ENCODE peak calls at places on chromosomes 4 and X, in four cellular contexts. M is brain microvascular endothelial cell, Z is fibroblast of lung, P is psoas muscle. D is an unnamed sample.

GRCh38 chr4:78059524-78059889 is 2.4 kb downstream of the FRAS1 start:
- DNase-seq in P (peak), M (peak), Z (peak), D (peak)

GRCh38 chrX:129981752-129982299 is 609 bp upstream of the BCORL1 start:
- DNase-seq in Z (no peak), P (no peak), M (no peak), D (no peak)

GRCh38 chrX:150451953-150452352 is 88.8 kb downstream of the MAMLD1 start:
- DNase-seq in P (no peak), M (no peak), Z (no peak), D (no peak)

GRCh38 chr4:54708339-54709279 is 50.9 kb downstream of the KIT start:
- DNase-seq in P (no peak), Z (no peak), M (no peak), D (no peak)

GRCh38 chrX:15496809-15497208 is 3.7 kb upstream of the PIR start:
- DNase-seq in M (no peak), P (no peak), Z (no peak), D (no peak)

GRCh38 chr4:83993774-83994173 is 457.9 kb downstream of the GPAT3 start:
- DNase-seq in P (no peak), Z (no peak), M (no peak), D (peak)

GRCh38 chr4:106297636-106298035 is 18.4 kb downstream of the TBCK start:
- DNase-seq in M (no peak), P (no peak), Z (no peak), D (no peak)

GRCh38 chr4:94765174-94765573 is 7.4 kb downstream of the BMPR1B start:
- DNase-seq in Z (no peak), M (no peak), P (no peak), D (no peak)

GRCh38 chr4:4614925-4615678 is 73.3 kb upstream of the STX18 start:
- DNase-seq in P (no peak), Z (peak), M (no peak), D (no peak)

GRCh38 chrX:16113978-16114554 is 9.3 kb upstream of the GRPR start:
- DNase-seq in M (no peak), Z (no peak), P (no peak), D (no peak)

GRCh38 chr4:78032446-78032845 is 24.7 kb upstream of the FRAS1 start:
- DNase-seq in P (no peak), Z (no peak), M (no peak), D (no peak)

GRCh38 chr4:185542626-185543336 is 7.5 kb upstream of the PDLIM3 start:
- DNase-seq in P (peak), Z (peak), M (no peak), D (no peak)

GRCh38 chr4:144666539-144667175 is 20.7 kb downstream of the HHIP start:
- DNase-seq in Z (peak), M (peak), P (no peak), D (no peak)

GRCh38 chrX:30615229-30615628 is 37.7 kb upstream of the TASL start:
- DNase-seq in Z (peak), P (no peak), M (peak), D (peak)

GRCh38 chr4:84958434-84958833 is 8.1 kb downstream of the WDFY3 start:
- DNase-seq in M (no peak), P (no peak), Z (no peak), D (no peak)

GRCh38 chrX:79413009-79413408 is 45.9 kb upstream of the ITM2A start:
- DNase-seq in P (no peak), M (no peak), Z (no peak), D (peak)

GRCh38 chr4:144650311-144650820 is 4.4 kb downstream of the HHIP start:
- DNase-seq in M (no peak), Z (no peak), P (no peak), D (no peak)

GRCh38 chr4:61561028-61561427 is 360.9 kb downstream of the ADGRL3 start:
- DNase-seq in P (no peak), M (no peak), Z (no peak), D (no peak)

GRCh38 chrX:46381630-46382029 is 163.6 kb downstream of the ZNF674 start:
- DNase-seq in P (no peak), M (peak), Z (peak), D (peak)

GRCh38 chr4:60737858-60738257 is 462.3 kb upstream of the ADGRL3 start:
- DNase-seq in Z (no peak), M (no peak), P (no peak), D (no peak)

GRCh38 chrX:143757887-143758286 is 37.3 kb upstream of the SPANXN2 start:
- DNase-seq in Z (no peak), P (no peak), M (no peak), D (no peak)
- H3K4me3 ChIP-seq in Z (no peak), P (no peak), M (no peak), D (no peak)

GRCh38 chr4:48985976-48986653 is at the start of gene CWH43:
- DNase-seq in Z (no peak), M (no peak), P (no peak), D (no peak)
- TF ChIP-seq CTCF in Z (no peak), M (no peak), P (no peak), D (no peak)

DNA sequence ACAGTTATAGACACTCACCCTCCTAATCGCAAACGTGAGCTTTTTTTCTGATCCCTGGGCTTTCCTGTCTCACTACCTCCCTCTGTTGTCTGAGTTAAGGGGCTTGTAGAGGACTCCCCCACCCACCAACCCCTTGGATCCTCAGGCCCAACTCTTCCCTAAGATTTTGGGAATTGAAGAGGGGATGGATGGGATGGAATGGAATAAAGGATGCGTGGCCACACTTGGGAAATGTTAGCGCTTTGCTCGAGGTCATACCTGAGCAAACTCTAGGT is 1.5 kb downstream of the CNKSR2 start:
- DNase-seq in M (no peak), Z (no peak), P (no peak), D (no peak)
- H3K4me3 ChIP-seq in M (no peak), Z (no peak), P (no peak), D (no peak)

DNA sequence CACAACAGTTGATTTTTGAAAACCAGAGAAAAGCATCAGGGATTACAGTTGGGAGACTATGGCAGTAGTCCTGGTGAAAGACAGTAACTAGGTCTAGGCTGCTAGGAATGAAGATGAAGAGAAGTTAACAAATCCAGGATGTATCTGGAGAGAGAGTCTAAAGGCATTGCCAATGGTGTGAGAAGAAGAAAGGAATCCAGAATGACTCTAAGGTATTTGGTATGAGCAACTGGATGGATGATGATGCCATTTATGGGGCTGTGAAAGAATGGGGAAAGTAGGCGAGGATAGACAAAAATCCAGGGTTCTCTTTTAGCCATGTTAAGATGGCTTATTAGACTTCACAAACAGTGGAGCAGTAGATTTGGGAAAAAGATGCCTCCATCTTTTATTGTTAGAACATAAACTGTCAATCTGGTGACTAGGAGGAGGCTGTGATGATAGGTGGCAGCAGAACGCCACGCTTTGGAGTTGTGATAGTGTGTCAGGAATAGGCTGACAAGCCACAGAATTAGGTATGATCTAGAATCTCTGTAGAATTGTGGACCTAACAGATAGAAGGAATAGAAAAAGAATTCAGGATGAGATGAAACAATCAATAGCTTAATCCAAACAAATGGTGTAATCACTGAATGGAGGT is 27.3 kb upstream of the JADE1 start:
- DNase-seq in Z (peak), P (peak), M (no peak), D (peak)
- TF ChIP-seq CTCF in Z (no peak), P (peak), M (no peak), D (peak)

GRCh38 chrX:40012039-40012799 is 85.5 kb downstream of the BCOR start:
- DNase-seq in M (peak), P (peak), Z (peak), D (no peak)
- H3K4me3 ChIP-seq in M (peak), P (peak), Z (no peak), D (peak)

DNA sequence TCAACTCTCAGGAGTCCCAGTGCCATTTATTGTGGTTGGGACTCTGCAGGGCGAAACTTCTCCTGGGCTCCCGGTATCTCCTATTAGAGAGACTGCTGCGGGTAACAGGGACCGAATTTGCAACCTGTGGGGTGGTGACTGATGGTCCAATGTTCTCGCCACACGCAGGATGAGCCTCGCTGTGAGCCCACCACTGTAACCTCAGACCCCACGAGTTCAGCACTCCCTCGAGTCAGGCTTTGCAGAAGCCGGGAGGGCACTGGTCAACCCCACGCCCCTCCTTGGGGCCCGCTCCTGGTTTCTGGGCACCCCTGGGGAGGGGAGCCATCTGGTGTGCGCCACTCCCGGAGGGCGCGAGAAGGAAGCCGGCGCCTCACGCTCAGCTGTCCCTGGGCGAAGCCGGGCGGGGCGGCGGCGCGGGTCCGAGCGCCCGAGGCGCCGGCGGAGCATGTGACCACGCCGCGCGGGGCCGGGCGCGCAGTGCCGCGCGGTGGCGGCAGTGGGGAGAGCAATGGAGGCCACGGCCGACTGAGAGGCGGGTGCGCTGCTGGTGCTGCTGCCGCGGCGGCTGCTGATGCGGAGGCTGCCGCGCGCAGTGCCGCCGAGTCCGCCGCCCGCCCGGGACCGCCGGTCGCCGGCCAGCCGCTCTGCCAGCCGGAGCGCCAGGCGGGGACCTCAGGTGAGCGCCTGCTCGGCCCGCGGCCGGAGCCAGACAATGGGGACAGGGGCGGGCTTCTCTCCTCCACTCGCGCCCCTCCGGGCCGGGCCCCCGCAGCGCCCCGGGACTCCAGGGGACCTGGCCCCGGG is 100.1 kb downstream of the CEP135 start:
- DNase-seq in Z (peak), M (peak), P (no peak), D (peak)
- TF ChIP-seq CTCF in Z (peak), M (peak), P (peak), D (peak)

GRCh38 chr4:24422644-24423043 is 161.7 kb downstream of the DHX15 start:
- DNase-seq in P (no peak), Z (no peak), M (no peak), D (no peak)
- H3K4me3 ChIP-seq in P (no peak), Z (no peak), M (no peak), D (no peak)